ENCODE peak calls at places on chromosome 21, in six cellular contexts. G is BE2C; E is stimulated activated CD4-positive, alpha-beta T cell treated with anti-CD3 and anti-CD28 coated beads, Interleukin-4, amount 100 ng/mL, for 48 hours; L is activated CD8-positive, alpha-beta memory T cell treated with anti-CD3 and anti-CD28 coated beads for 1 hour; T is progenitor cell of endocrine pancreas; R is cardiac fibroblast. U is an unnamed sample.

GRCh38 chr21:17139696-17140095 is 373.1 kb upstream of the CXADR start:
- DNase-seq in G (no peak), E (no peak), L (no peak), T (no peak), R (no peak), U (no peak)

GRCh38 chr21:29413683-29414082 is 115.0 kb downstream of the BACH1 start:
- DNase-seq in G (no peak), E (no peak), L (no peak), T (no peak), R (no peak), U (no peak)

GRCh38 chr21:36707763-36708511 is 9.0 kb downstream of the SIM2 start:
- DNase-seq in G (no peak), E (no peak), L (no peak), T (no peak), R (no peak), U (no peak)

GRCh38 chr21:37626320-37626719 is 259.7 kb downstream of the DYRK1A start:
- DNase-seq in G (no peak), E (no peak), L (no peak), T (no peak), R (no peak), U (no peak)

GRCh38 chr21:35226960-35227741 is 178.0 kb upstream of the RUNX1 start:
- DNase-seq in G (no peak), E (no peak), L (no peak), T (no peak), R (no peak), U (no peak)

GRCh38 chr21:38669186-38669585 is 136.5 kb upstream of the ETS2 start:
- DNase-seq in G (no peak), E (no peak), L (no peak), T (no peak), R (peak; percentile 59), U (peak; percentile 33)

GRCh38 chr21:41478319-41479177 is 29.4 kb downstream of the TMPRSS2 start:
- DNase-seq in G (no peak), E (no peak), L (no peak), T (no peak), R (no peak), U (no peak)

GRCh38 chr21:21436012-21436545 is 437.9 kb downstream of the NCAM2 start:
- DNase-seq in G (no peak), E (no peak), L (no peak), T (no peak), R (peak; percentile 41), U (peak; percentile 1)

GRCh38 chr21:14949603-14950002 is 115.2 kb downstream of the NRIP1 start:
- DNase-seq in G (no peak), E (no peak), L (no peak), T (no peak), R (no peak), U (no peak)